ENCODE peak calls at places on chromosomes 11 and 22, in six cellular contexts. G is cardiac fibroblast, I is IMR-90, B is fibroblast of mammary gland, O is fibroblast of the aortic adventitia, T is right lobe of liver. R is an unnamed sample.

GRCh38 chr11:129374993-129375721 is 491 bp upstream of the BARX2 start:
- DNase-seq in I (no peak), G (peak), T (no peak), B (no peak), O (no peak), R (peak)

GRCh38 chr11:106998126-106998525 is 20.1 kb downstream of the GUCY1A2 start:
- DNase-seq in T (no peak), I (peak), G (peak), O (peak), B (peak), R (peak)

GRCh38 chr22:26431151-26431995 is 2.3 kb downstream of the ASPHD2 start:
- DNase-seq in T (no peak), O (no peak), B (peak), I (no peak), G (no peak), R (no peak)

GRCh38 chr11:68038226-68038717 is 553 bp upstream of the TCIRG1 start:
- DNase-seq in G (no peak), O (no peak), I (no peak), T (peak), B (no peak), R (no peak)

GRCh38 chr22:46866591-46866990 is 104.1 kb downstream of the TBC1D22A start:
- DNase-seq in B (peak), I (peak), O (peak), T (no peak), G (peak), R (peak)

GRCh38 chr11:110000858-110001257 is 92.3 kb upstream of the ZC3H12C start:
- DNase-seq in T (no peak), I (no peak), G (peak), B (no peak), O (peak), R (peak)

GRCh38 chr11:47595029-47595428 is 818 bp upstream of the C1QTNF4 start:
- DNase-seq in O (no peak), B (no peak), G (no peak), T (no peak), I (no peak), R (no peak)

GRCh38 chr11:130474637-130475400 is 26.4 kb downstream of the ADAMTS15 start:
- DNase-seq in G (no peak), B (no peak), O (no peak), I (no peak), T (no peak), R (no peak)

GRCh38 chr11:74593463-74593862 is 1.1 kb downstream of the POLD3 start:
- DNase-seq in I (no peak), T (no peak), B (no peak), O (no peak), G (no peak), R (no peak)

GRCh38 chr11:35389112-35389511 is 30.2 kb downstream of the SLC1A2 start:
- DNase-seq in I (no peak), O (no peak), G (no peak), T (no peak), B (no peak), R (no peak)

GRCh38 chr11:69193151-69193550 is 37.4 kb downstream of the SMIM38 start:
- DNase-seq in B (no peak), O (no peak), G (no peak), T (no peak), I (no peak), R (no peak)

GRCh38 chr11:69195819-69196218 is 40.1 kb downstream of the SMIM38 start:
- DNase-seq in G (no peak), I (no peak), O (no peak), B (no peak), T (no peak), R (no peak)

GRCh38 chr11:69194956-69195355 is 39.2 kb downstream of the SMIM38 start:
- DNase-seq in O (no peak), B (no peak), I (no peak), G (no peak), T (no peak), R (no peak)

GRCh38 chr11:69192282-69192681 is 36.5 kb downstream of the SMIM38 start:
- DNase-seq in G (no peak), I (no peak), T (no peak), B (no peak), O (no peak), R (no peak)

GRCh38 chr11:69194396-69194795 is 38.7 kb downstream of the SMIM38 start:
- DNase-seq in O (no peak), I (no peak), B (no peak), G (no peak), T (no peak), R (no peak)
- H3K4me3 ChIP-seq in O (no peak), I (no peak), B (no peak), G (no peak), T (no peak), R (no peak)

DNA sequence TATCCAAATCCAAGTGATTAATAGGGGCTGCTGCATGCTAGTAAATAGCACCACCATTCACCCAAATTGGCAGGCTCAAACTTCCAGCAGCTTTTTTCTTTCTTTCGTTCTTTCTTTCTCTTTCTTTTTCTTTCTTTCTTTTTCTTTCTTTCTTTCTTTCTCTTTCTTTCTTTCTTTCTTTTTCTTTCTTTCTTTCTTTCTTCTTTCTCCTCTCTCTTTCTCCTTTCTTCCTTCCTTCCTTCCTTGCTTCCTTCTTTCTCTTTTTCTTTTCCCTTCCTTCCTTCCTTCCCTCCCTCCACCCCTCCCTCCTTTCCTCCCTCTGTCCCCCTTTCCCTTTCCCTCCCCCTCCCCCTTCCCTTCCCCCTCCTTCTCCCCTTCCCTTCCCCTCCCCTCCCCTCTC is 81.5 kb downstream of the PDE3B start:
- DNase-seq in T (no peak), I (no peak), B (no peak), G (no peak), O (no peak), R (no peak)
- TF ChIP-seq CTCF in T (no peak), I (no peak), B (no peak), G (no peak), O (no peak), R (no peak)

GRCh38 chr22:20424553-20424936 is 13.1 kb downstream of the SCARF2 start:
- DNase-seq in T (no peak), B (no peak), O (no peak), G (no peak), I (no peak), R (no peak)
- H3K4me3 ChIP-seq in T (no peak), B (no peak), O (no peak), G (no peak), I (no peak), R (no peak)

GRCh38 chr11:26993965-26994446 is at the start of gene FIBIN:
- DNase-seq in O (peak), G (peak), I (peak), T (no peak), B (peak), R (peak)
- TF ChIP-seq CTCF in O (peak), G (no peak), I (no peak), T (no peak), B (no peak), R (peak)

GRCh38 chr11:32911413-32911812 is 18.8 kb downstream of the QSER1 start:
- DNase-seq in T (no peak), G (no peak), B (no peak), I (no peak), O (no peak), R (no peak)
- H3K4me3 ChIP-seq in T (no peak), G (no peak), B (no peak), I (no peak), O (no peak), R (no peak)

GRCh38 chr11:27107548-27107947 is 66.9 kb downstream of the BBOX1 start:
- DNase-seq in T (no peak), O (no peak), B (no peak), G (no peak), I (no peak), R (no peak)

DNA sequence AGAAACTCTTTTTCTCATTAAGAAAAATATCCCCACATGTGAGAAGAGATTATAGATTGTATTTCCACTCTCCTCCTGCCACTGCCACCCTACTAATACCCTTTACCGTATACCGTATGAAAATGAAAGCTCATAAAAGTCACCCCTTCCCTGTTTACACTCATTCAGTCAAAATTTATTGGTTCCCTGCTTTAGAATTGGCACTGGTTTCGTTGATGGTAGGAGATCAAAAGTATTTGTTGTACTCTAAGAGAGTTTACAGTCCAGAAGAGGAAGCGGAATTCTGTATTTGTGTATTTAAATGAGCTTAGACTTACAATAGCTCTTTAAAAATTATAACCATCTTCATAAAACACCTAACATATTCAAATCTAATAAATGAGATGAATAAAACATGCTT is 68.2 kb downstream of the BBOX1 start:
- DNase-seq in O (no peak), B (no peak), T (no peak), I (no peak), G (no peak), R (no peak)
- TF ChIP-seq CTCF in O (no peak), B (no peak), T (no peak), I (no peak), G (no peak), R (no peak)

DNA sequence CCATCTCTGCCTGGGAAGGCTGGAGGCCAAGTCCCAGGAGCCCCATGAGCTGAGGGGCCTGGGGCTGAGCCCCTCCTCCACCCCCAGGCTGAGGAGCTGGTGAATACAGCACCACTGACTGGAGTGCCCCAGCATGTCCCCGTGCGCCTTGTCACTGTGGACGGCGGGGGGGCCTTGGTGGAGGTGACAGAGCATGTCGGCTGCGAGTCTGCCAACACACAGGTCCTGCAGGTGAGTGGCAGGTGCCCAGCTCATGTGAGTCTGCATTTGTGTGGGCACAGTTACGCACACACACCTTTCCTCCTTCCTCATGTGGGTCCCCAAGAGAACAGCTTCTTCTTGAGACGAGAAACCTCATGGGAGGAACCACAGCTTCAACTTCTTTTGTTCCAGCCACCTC is 7.6 kb downstream of the TMEM132A start:
- DNase-seq in I (no peak), T (no peak), B (no peak), O (no peak), G (no peak), R (no peak)
- H3K4me3 ChIP-seq in I (no peak), T (no peak), B (no peak), O (no peak), G (no peak), R (no peak)

DNA sequence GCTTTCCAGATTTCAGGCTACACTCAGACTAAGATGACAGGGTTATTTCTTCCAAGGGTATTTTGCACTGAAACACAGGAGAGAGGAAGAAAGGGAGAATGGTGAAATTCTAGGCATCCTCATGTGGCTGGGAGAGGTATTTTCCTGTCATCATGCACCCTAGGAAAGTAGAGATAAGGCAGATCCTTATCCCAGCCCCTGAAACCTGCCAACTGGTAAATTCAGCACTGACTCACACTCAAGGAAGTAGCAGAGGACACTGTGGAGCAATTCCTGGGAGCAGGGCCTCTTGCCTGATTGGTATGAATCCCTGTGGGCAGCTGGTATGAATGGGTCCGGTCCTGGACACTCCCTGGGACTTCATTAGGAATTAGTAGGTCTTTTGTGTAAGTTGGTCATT is 37.6 kb upstream of the SLC5A1 start:
- DNase-seq in O (peak), T (no peak), B (peak), G (peak), I (peak), R (peak)
- TF ChIP-seq CTCF in O (peak), T (no peak), B (no peak), G (no peak), I (no peak), R (no peak)

R was measured in astrocyte of the spinal cord.